ENCODE peak calls at places on chromosome 2, in five cellular contexts. K, S, C, W and P are unnamed samples.

GRCh38 chr2:15506231-15506819 is 54.8 kb downstream of the NBAS start:
- DNase-seq in S (no peak), W (no peak), K (peak), C (no peak), P (no peak)

GRCh38 chr2:221455214-221455613 is 116.9 kb downstream of the EPHA4 start:
- DNase-seq in C (no peak), S (no peak), K (no peak), W (no peak), P (no peak)

GRCh38 chr2:212606232-212606631 is 67.6 kb upstream of the ERBB4 start:
- DNase-seq in C (no peak), K (no peak), W (no peak), S (no peak), P (no peak)

GRCh38 chr2:235644191-235644590 is 150.3 kb downstream of the AGAP1 start:
- DNase-seq in W (no peak), K (no peak), S (no peak), C (no peak), P (no peak)

GRCh38 chr2:66463206-66463605 is 28.3 kb downstream of the MEIS1 start:
- DNase-seq in S (no peak), K (no peak), C (no peak), W (no peak), P (no peak)

GRCh38 chr2:172178035-172178434 is 75.3 kb upstream of the DLX2 start:
- DNase-seq in K (no peak), C (no peak), W (no peak), S (peak), P (peak)

GRCh38 chr2:180742809-180743208 is 237.6 kb upstream of the UBE2E3 start:
- DNase-seq in W (no peak), C (no peak), K (peak), S (no peak), P (peak)

GRCh38 chr2:21052044-21052443 is 8.2 kb upstream of the APOB start:
- DNase-seq in K (no peak), S (no peak), C (no peak), W (no peak), P (no peak)

GRCh38 chr2:43226558-43226954 is at the start of gene ZFP36L2:
- DNase-seq in S (no peak), K (peak), W (peak), C (no peak), P (peak)

GRCh38 chr2:37782721-37783438 is 111.4 kb upstream of the CDC42EP3 start:
- DNase-seq in K (no peak), W (no peak), S (no peak), C (no peak), P (peak)

GRCh38 chr2:55175254-55176093 is 56.6 kb downstream of the CLHC1 start:
- DNase-seq in K (no peak), W (no peak), C (no peak), S (no peak), P (no peak)

GRCh38 chr2:235845245-235845644 is 322.9 kb downstream of the GBX2 start:
- DNase-seq in W (no peak), S (no peak), K (no peak), C (no peak), P (no peak)

GRCh38 chr2:23037596-23037995 is 347.4 kb upstream of the KLHL29 start:
- DNase-seq in W (no peak), K (no peak), S (no peak), C (no peak), P (no peak)

GRCh38 chr2:123500346-123500745 is 524.7 kb upstream of the CNTNAP5 start:
- DNase-seq in C (no peak), W (no peak), K (no peak), S (no peak), P (no peak)

GRCh38 chr2:25286025-25286400 is 55.7 kb downstream of the DNMT3A start:
- DNase-seq in W (no peak), S (no peak), C (no peak), K (peak), P (no peak)

GRCh38 chr2:174846941-174847938 is 83.0 kb upstream of the CHRNA1 start:
- DNase-seq in K (peak), C (peak), W (no peak), S (no peak), P (peak)

GRCh38 chr2:85796549-85797262 is 42.9 kb downstream of the ATOH8 start:
- DNase-seq in C (no peak), S (no peak), W (no peak), K (no peak), P (peak)

GRCh38 chr2:112242384-112242783 is 12.5 kb downstream of the ZC3H8 start:
- DNase-seq in W (no peak), C (no peak), K (no peak), S (no peak), P (no peak)

GRCh38 chr2:74883011-74883410 is 49.1 kb downstream of the HK2 start:
- DNase-seq in S (no peak), C (no peak), W (no peak), K (no peak), P (no peak)

DNA sequence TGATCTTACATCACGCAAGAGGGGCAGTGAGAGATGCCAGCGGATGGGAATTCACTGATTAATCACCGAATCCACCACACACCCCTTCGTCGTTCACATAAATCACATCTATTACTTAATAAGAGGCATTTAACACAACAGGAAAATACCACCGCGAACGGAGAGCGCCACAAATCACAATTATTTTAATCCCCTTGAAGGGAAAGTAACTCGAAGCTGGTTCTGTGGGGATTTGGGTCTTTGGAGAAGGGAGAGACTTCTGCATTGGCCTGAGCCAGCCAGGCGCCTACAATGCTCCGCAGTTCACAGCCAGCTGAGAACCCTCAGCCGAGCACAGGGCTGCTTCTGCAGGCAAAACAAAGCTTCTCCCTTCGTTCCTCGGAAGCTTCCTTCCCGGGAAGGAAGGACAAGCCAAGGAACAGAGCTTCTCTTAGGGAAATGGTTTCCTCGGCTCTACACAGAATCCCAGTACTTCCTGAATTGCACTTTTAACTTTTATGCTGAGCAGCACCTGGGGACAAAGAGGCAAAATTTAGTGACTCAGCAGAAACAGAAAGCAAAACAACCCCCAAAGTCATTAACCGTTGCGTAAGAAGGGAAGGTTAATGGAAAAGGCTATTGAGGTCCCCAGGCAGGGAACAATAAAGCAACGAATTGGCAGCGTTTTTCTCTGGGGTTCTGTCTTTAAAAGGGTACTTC is at the start of gene LRP1B:
- DNase-seq in C (no peak), S (no peak), W (no peak), K (peak), P (no peak)
- H3K4me3 ChIP-seq in C (peak), S (peak), W (peak), K (peak), P (peak)

GRCh38 chr2:86806059-86806857 is 15.5 kb upstream of the CD8A start:
- DNase-seq in K (no peak), C (no peak), S (no peak), W (no peak), P (no peak)
- H3K4me3 ChIP-seq in K (no peak), C (no peak), S (no peak), W (no peak), P (no peak)

GRCh38 chr2:162257416-162257815 is 14.2 kb upstream of the FAP start:
- DNase-seq in W (no peak), S (no peak), K (no peak), C (no peak), P (no peak)
- H3K4me3 ChIP-seq in W (no peak), S (no peak), K (no peak), C (no peak), P (no peak)

GRCh38 chr2:98771264-98771663 is 40.3 kb upstream of the MGAT4A start:
- DNase-seq in W (no peak), S (no peak), K (no peak), C (no peak), P (no peak)
- H3K4me3 ChIP-seq in W (peak), S (no peak), K (no peak), C (no peak), P (no peak)

GRCh38 chr2:226310081-226310625 is 489.5 kb downstream of the IRS1 start:
- DNase-seq in K (peak), S (no peak), C (peak), W (no peak), P (no peak)

GRCh38 chr2:226313071-226313470 is 486.5 kb downstream of the IRS1 start:
- DNase-seq in S (no peak), K (no peak), W (no peak), C (no peak), P (no peak)

GRCh38 chr2:226306969-226307368 is 492.7 kb downstream of the IRS1 start:
- DNase-seq in S (no peak), K (no peak), W (no peak), C (no peak), P (no peak)

GRCh38 chr2:226307440-226308365 is 491.9 kb downstream of the IRS1 start:
- DNase-seq in K (no peak), C (no peak), W (no peak), S (no peak), P (no peak)

DNA sequence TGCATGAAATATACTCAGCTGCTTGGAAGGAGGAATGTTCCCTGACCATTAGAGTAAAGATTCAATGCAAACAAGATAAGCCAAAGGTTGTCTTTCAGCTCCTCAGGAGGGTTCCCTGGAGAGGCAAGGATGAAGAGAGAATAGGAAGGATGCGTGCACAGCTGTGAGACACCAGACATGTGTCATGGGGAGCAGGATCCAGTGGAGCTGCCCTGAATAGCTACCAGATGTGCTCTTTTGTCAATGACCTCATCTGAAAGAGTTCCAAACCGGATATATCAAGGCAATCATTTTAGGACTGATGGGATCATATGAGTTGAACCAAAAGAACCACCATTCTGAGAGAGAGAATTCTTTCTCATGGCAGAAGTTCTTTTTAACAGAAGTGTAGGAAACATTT is 490.6 kb downstream of the IRS1 start:
- DNase-seq in K (peak), C (peak), W (no peak), S (no peak), P (no peak)
- H3K4me3 ChIP-seq in K (no peak), C (no peak), W (no peak), S (no peak), P (no peak)

DNA sequence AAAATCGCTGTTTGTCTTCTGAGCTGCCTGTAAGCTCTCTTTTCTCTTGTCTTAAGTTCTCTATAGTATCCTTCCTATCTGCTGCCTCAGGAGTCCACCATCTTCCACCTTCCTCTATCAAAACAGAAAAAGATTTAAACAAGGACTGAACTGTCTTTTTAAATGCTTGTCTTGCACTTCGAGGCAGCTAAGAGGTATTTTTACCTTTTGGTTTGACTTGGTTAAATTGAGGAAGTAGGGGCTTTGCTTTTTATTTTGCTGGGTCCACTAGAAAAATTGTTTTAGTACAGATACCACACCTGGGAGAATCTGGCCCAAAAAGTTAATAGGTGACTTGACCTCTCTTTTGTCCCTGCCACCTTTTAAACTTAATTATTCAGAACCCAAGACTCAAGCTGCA is 12.2 kb downstream of the SESTD1 start:
- DNase-seq in S (no peak), K (no peak), C (no peak), W (no peak), P (no peak)
- H3K4me3 ChIP-seq in S (no peak), K (no peak), C (no peak), W (no peak), P (no peak)

DNA sequence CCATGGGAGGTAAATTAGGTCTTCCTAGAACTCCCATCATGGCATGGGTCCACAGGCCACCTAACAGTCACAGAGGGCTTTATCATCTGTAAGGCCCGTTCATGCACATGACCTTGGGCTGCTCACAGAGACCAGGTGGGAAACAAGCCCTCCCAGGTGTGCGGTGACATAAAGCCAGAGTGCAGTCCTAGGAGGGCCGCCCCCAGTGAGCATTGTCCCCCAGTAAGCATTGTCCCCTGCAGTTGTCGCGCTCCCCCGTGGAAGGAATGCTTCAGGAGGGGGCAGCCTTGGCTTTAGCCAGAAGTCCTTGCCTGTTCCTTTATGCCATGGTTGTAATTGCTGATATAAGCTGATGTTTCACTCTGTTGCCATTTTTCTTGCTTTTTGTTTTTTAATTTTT is 41.7 kb upstream of the LYPD6B start:
- DNase-seq in W (no peak), C (no peak), S (no peak), K (no peak), P (no peak)
- H3K4me3 ChIP-seq in W (no peak), C (no peak), S (no peak), K (no peak), P (no peak)